ENCODE peak calls at places on chromosomes 4 and X, in six cellular contexts. R is stimulated activated naive CD8-positive, alpha-beta T cell treated with anti-CD3 and anti-CD28 coated beads, Interleukin-15, amount 100 ng/mL, for 72 hours; J is activated CD8-positive, alpha-beta memory T cell treated with anti-CD3 and anti-CD28 coated beads for 48 hours; G is stimulated activated CD4-positive, alpha-beta T cell treated with anti-CD3 and anti-CD28 coated beads, Interleukin-4, amount 100 ng/mL, for 48 hours; W is heart right ventricle; Y is left cardiac atrium. M is an unnamed sample.

GRCh38 chrX:13028871-13029336 is 15.5 kb downstream of the FAM9C start:
- DNase-seq in R (no peak), J (no peak), G (no peak), W (no peak), Y (no peak), M (no peak)

GRCh38 chr4:92234393-92235176 is 69.2 kb upstream of the GRID2 start:
- DNase-seq in R (no peak), J (no peak), G (no peak), W (no peak), Y (no peak), M (no peak)

GRCh38 chr4:90127706-90128345 is 632 bp downstream of the CCSER1 start:
- DNase-seq in R (no peak), J (no peak), G (peak), W (peak), Y (peak), M (no peak)

GRCh38 chr4:7960790-7961655 is 21.4 kb upstream of the AFAP1 start:
- DNase-seq in R (peak), J (peak), G (peak), W (no peak), Y (no peak), M (no peak)

GRCh38 chrX:47662144-47662657 is 3.2 kb upstream of the UXT start:
- DNase-seq in R (no peak), J (no peak), G (no peak), W (no peak), Y (no peak), M (no peak)

GRCh38 chrX:2401590-2402360 is 99.0 kb downstream of the DHRSX start:
- DNase-seq in R (no peak), J (no peak), G (no peak), W (peak), Y (no peak), M (no peak)

GRCh38 chrX:69133561-69134542 is 31.4 kb downstream of the PJA1 start:
- DNase-seq in R (no peak), J (no peak), G (no peak), W (no peak), Y (peak), M (peak)

GRCh38 chr4:186144596-186145569 is 40.4 kb downstream of the FAM149A start:
- DNase-seq in R (peak), J (no peak), G (no peak), W (peak), Y (peak), M (no peak)

GRCh38 chr4:16155503-16156169 is 70.6 kb downstream of the TAPT1 start:
- DNase-seq in R (no peak), J (no peak), G (no peak), W (peak), Y (no peak), M (no peak)

GRCh38 chr4:155047755-155048154 is 160.7 kb upstream of the NPY2R start:
- DNase-seq in R (no peak), J (no peak), G (no peak), W (no peak), Y (no peak), M (no peak)

GRCh38 chrX:151899622-151900021 is 13.1 kb upstream of the MAGEA4 start:
- DNase-seq in R (no peak), J (no peak), G (no peak), W (no peak), Y (no peak), M (no peak)

GRCh38 chrX:107823456-107823855 is 2.2 kb upstream of the MID2 start:
- DNase-seq in R (no peak), J (no peak), G (no peak), W (no peak), Y (no peak), M (no peak)

GRCh38 chrX:78333521-78333920 is 6.1 kb upstream of the CYSLTR1 start:
- DNase-seq in R (no peak), J (no peak), G (no peak), W (no peak), Y (no peak), M (no peak)

GRCh38 chrX:72394518-72395163 is 88.9 kb upstream of the CITED1 start:
- DNase-seq in R (no peak), J (no peak), G (no peak), W (peak), Y (peak), M (no peak)

GRCh38 chr4:144582105-144582850 is 63.7 kb upstream of the HHIP start:
- DNase-seq in R (no peak), J (no peak), G (no peak), W (no peak), Y (no peak), M (no peak)

GRCh38 chr4:39846135-39846534 is 131.6 kb downstream of the PDS5A start:
- DNase-seq in R (no peak), J (no peak), G (no peak), W (no peak), Y (no peak), M (no peak)

GRCh38 chr4:121788896-121789295 is 12.2 kb upstream of the EXOSC9 start:
- DNase-seq in R (no peak), J (no peak), G (no peak), W (no peak), Y (no peak), M (no peak)

GRCh38 chr4:8044699-8045098 is 105.0 kb upstream of the AFAP1 start:
- DNase-seq in R (no peak), J (no peak), G (no peak), W (no peak), Y (no peak), M (no peak)

GRCh38 chr4:15765910-15766703 is 12.0 kb upstream of the CD38 start:
- DNase-seq in R (peak), J (no peak), G (no peak), W (no peak), Y (no peak), M (no peak)

GRCh38 chrX:5051831-5052491 is 1176.7 kb downstream of the NLGN4X start:
- DNase-seq in R (no peak), J (no peak), G (no peak), W (no peak), Y (peak), M (no peak)

GRCh38 chr4:37453361-37454262 is 209.1 kb downstream of the NWD2 start:
- DNase-seq in R (peak), J (peak), G (peak), W (peak), Y (peak), M (no peak)

GRCh38 chr4:76195326-76195725 is 18.3 kb downstream of the SCARB2 start:
- DNase-seq in R (no peak), J (no peak), G (no peak), W (no peak), Y (no peak), M (no peak)

GRCh38 chr4:80073362-80074008 is 456 bp upstream of the ANTXR2 start:
- DNase-seq in R (no peak), J (no peak), G (no peak), W (no peak), Y (no peak), M (no peak)

GRCh38 chr4:8589831-8590545 is 2.6 kb upstream of the CPZ start:
- DNase-seq in R (no peak), J (no peak), G (no peak), W (no peak), Y (no peak), M (no peak)

GRCh38 chr4:22573198-22573597 is 57.3 kb upstream of the ADGRA3 start:
- DNase-seq in R (no peak), J (no peak), G (no peak), W (peak), Y (peak), M (no peak)

GRCh38 chrX:134374294-134374693 is 85.7 kb upstream of the HPRT1 start:
- DNase-seq in R (no peak), J (no peak), G (no peak), W (no peak), Y (no peak), M (no peak)

M was measured in H1.